ENCODE peak calls at places on chromosomes 11 and 22, in ten cellular contexts. P is sigmoid colon, H is transverse colon, Y is H1, V is HCT116, B is stomach, Q is prostate gland, L is HepG2, N is spleen, X is breast epithelium. T is an unnamed sample. For H3K4me1, the result is how much of the 10 kb centered on the place peaks cover.

GRCh38 chr11:125110996-125111340 is 458 bp downstream of the TMEM218 start:
- DNase-seq in P (no peak), H (peak), Y (no peak), V (no peak), B (no peak), Q (no peak), L (peak), N (no peak), X (no peak), T (no peak)

GRCh38 chr22:42280836-42281235 is 10.4 kb upstream of the TCF20 start:
- DNase-seq in P (peak), H (no peak), Y (no peak), V (no peak), B (no peak), Q (no peak), L (no peak), N (peak), X (no peak), T (no peak)

GRCh38 chr11:103651341-103651998 is 385.0 kb upstream of the DDI1 start:
- DNase-seq in P (no peak), H (no peak), Y (no peak), V (no peak), B (no peak), Q (no peak), L (no peak), N (no peak), X (no peak), T (no peak)

GRCh38 chr11:134512791-134513538 is 100.9 kb upstream of the B3GAT1 start:
- DNase-seq in P (peak), H (no peak), Y (no peak), V (no peak), B (peak), Q (no peak), L (no peak), N (no peak), X (no peak), T (no peak)

GRCh38 chr11:126113963-126114362 is 51.3 kb upstream of the CDON start:
- DNase-seq in P (peak), H (no peak), Y (no peak), V (no peak), B (no peak), Q (no peak), L (no peak), N (peak), X (no peak), T (no peak)

GRCh38 chr11:66002648-66003225 is 434 bp downstream of the BANF1 start:
- DNase-seq in P (peak), H (peak), Y (no peak), V (no peak), B (peak), Q (peak), L (peak), N (no peak), X (peak), T (no peak)

GRCh38 chr11:22792497-22792896 is 37.1 kb downstream of the SVIP start:
- DNase-seq in P (no peak), H (no peak), Y (no peak), V (peak), B (no peak), Q (no peak), L (peak), N (no peak), X (peak), T (no peak)

GRCh38 chr11:78381867-78382266 is 35.8 kb downstream of the GAB2 start:
- DNase-seq in P (no peak), H (no peak), Y (no peak), V (no peak), B (no peak), Q (no peak), L (no peak), N (no peak), X (no peak), T (no peak)

GRCh38 chr22:28581020-28581419 is 98.6 kb downstream of the TTC28 start:
- DNase-seq in P (no peak), H (no peak), Y (no peak), V (no peak), B (no peak), Q (no peak), L (no peak), N (no peak), X (no peak), T (no peak)

GRCh38 chr22:19820880-19821522 is 33.7 kb downstream of the GNB1L start:
- DNase-seq in P (peak), H (no peak), Y (peak), V (no peak), B (peak), Q (no peak), L (no peak), N (peak), X (peak), T (no peak)

GRCh38 chr22:19663286-19663815 is 51.0 kb upstream of the SEPTIN5 start:
- DNase-seq in P (no peak), H (peak), Y (no peak), V (no peak), B (peak), Q (no peak), L (no peak), N (peak), X (peak), T (no peak)

GRCh38 chr11:45724145-45724544 is 58.7 kb upstream of the CHST1 start:
- DNase-seq in P (no peak), H (no peak), Y (no peak), V (no peak), B (no peak), Q (no peak), L (no peak), N (no peak), X (no peak), T (no peak)

GRCh38 chr11:35786918-35787557 is 124.5 kb downstream of the TRIM44 start:
- DNase-seq in P (no peak), H (no peak), Y (no peak), V (no peak), B (no peak), Q (no peak), L (no peak), N (no peak), X (no peak), T (no peak)

GRCh38 chr11:95134491-95134890 is 44.8 kb downstream of the ENDOD1 start:
- DNase-seq in P (no peak), H (no peak), Y (no peak), V (no peak), B (no peak), Q (peak), L (no peak), N (no peak), X (peak), T (no peak)

GRCh38 chr11:114259551-114259983 is 36.6 kb upstream of the NNMT start:
- DNase-seq in P (peak), H (no peak), Y (no peak), V (no peak), B (no peak), Q (no peak), L (no peak), N (no peak), X (no peak), T (no peak)

GRCh38 chr11:131583823-131584222 is 213.4 kb downstream of the NTM start:
- DNase-seq in P (no peak), H (no peak), Y (no peak), V (no peak), B (no peak), Q (no peak), L (no peak), N (no peak), X (no peak), T (no peak)

GRCh38 chr22:43796567-43796966 is 15.5 kb downstream of the EFCAB6 start:
- DNase-seq in P (no peak), H (no peak), Y (no peak), V (peak), B (no peak), Q (no peak), L (no peak), N (no peak), X (no peak), T (peak)

GRCh38 chr11:70667767-70668166 is 269.4 kb downstream of the CTTN start:
- DNase-seq in P (no peak), H (no peak), Y (no peak), V (no peak), B (no peak), Q (no peak), L (peak), N (no peak), X (no peak), T (no peak)

GRCh38 chr22:23235425-23235824 is 55.1 kb downstream of the BCR start:
- DNase-seq in P (no peak), H (no peak), Y (no peak), V (no peak), B (no peak), Q (no peak), L (no peak), N (no peak), X (no peak), T (no peak)

GRCh38 chr11:93288767-93289166 is 41.8 kb upstream of the DEUP1 start:
- DNase-seq in P (no peak), H (no peak), Y (no peak), V (no peak), B (no peak), Q (no peak), L (no peak), N (no peak), X (no peak), T (no peak)

GRCh38 chr11:87322570-87322969 is 284.8 kb downstream of the TMEM135 start:
- DNase-seq in P (no peak), H (no peak), Y (no peak), V (no peak), B (no peak), Q (no peak), L (no peak), N (no peak), X (no peak), T (no peak)

GRCh38 chr11:65426839-65427690 is 4.5 kb downstream of the NEAT1 start:
- DNase-seq in P (peak), H (peak), Y (no peak), V (peak), B (peak), Q (peak), L (no peak), N (peak), X (peak), T (no peak)

GRCh38 chr22:31488346-31488883 is 1.2 kb downstream of the EIF4ENIF1 start:
- DNase-seq in P (no peak), H (no peak), Y (no peak), V (no peak), B (no peak), Q (no peak), L (no peak), N (no peak), X (no peak), T (no peak)

GRCh38 chr22:38272373-38273134 is at the start of gene TMEM184B:
- DNase-seq in P (peak), H (peak), Y (peak), V (peak), B (peak), Q (peak), L (no peak), N (peak), X (peak), T (no peak)

GRCh38 chr11:75479598-75479986 is 46.1 kb downstream of the GDPD5 start:
- DNase-seq in P (no peak), H (no peak), Y (no peak), V (no peak), B (no peak), Q (peak), L (no peak), N (no peak), X (no peak), T (no peak)

GRCh38 chr11:66562275-66562674 is 6.1 kb downstream of the CTSF start:
- DNase-seq in P (no peak), H (no peak), Y (no peak), V (no peak), B (no peak), Q (no peak), L (no peak), N (no peak), X (no peak), T (no peak)

GRCh38 chr11:79150966-79151365 is 289.9 kb downstream of the TENM4 start:
- DNase-seq in P (no peak), H (no peak), Y (no peak), V (no peak), B (no peak), Q (no peak), L (no peak), N (no peak), X (no peak), T (no peak)

GRCh38 chr22:35648066-35649025 is at the start of gene APOL6:
- DNase-seq in P (peak), H (peak), Y (peak), V (no peak), B (peak), Q (peak), L (peak), N (peak), X (no peak), T (peak)

GRCh38 chr22:39215430-39216142 is 29.2 kb downstream of the PDGFB start:
- DNase-seq in P (peak), H (no peak), Y (peak), V (peak), B (no peak), Q (no peak), L (no peak), N (peak), X (no peak), T (no peak)

GRCh38 chr22:49793296-49793695 is 34.4 kb downstream of the BRD1 start:
- DNase-seq in P (no peak), H (no peak), Y (no peak), V (no peak), B (no peak), Q (peak), L (no peak), N (no peak), X (peak), T (no peak)
- H3K4me1 ChIP-seq in P (half or more), H (under half), Y (under half), V (under half), B (half or more), Q (under half), L (under half), N (under half), X (under half), T (half or more)

GRCh38 chr11:110600322-110600721 is 111.9 kb downstream of the ARHGAP20 start:
- DNase-seq in P (no peak), H (no peak), Y (no peak), V (no peak), B (no peak), Q (no peak), L (no peak), N (peak), X (no peak), T (no peak)

GRCh38 chr11:110601941-110602340 is 110.3 kb downstream of the ARHGAP20 start:
- DNase-seq in P (no peak), H (no peak), Y (no peak), V (no peak), B (no peak), Q (no peak), L (no peak), N (no peak), X (no peak), T (no peak)

GRCh38 chr11:110598725-110599124 is 113.5 kb downstream of the ARHGAP20 start:
- DNase-seq in P (peak), H (no peak), Y (no peak), V (no peak), B (no peak), Q (no peak), L (no peak), N (no peak), X (no peak), T (no peak)

DNA sequence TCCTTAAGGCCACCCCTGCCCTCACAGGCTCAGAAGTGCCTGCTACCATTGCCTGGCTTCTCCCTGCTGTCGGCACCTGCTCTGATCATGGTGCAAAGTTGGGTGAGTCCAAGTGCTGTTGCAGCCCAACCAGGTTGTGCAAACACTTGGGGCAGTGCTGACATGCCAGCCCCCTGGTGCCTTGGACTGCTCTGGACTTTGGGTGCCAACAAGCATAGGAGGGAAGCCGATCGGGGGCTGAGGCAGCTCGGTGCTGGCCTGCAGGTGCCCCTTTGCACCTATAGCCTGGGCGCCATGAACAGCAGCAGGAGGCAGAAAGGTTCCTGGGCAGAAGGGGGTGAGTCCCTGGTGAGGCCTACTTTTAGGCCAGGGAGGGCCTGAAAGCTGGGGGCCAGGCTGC is 113.0 kb downstream of the ARHGAP20 start:
- DNase-seq in P (no peak), H (no peak), Y (no peak), V (no peak), B (no peak), Q (no peak), L (no peak), N (peak), X (no peak), T (no peak)
- TF ChIP-seq POLR2A in P (no peak), H (no peak), Y (no peak), V (no peak), B (no peak), Q (no peak), L (no peak), N (no peak), X (no peak), T (no peak)

GRCh38 chr11:13687271-13687670 is 18.8 kb downstream of the FAR1 start:
- DNase-seq in P (no peak), H (no peak), Y (no peak), V (no peak), B (no peak), Q (no peak), L (no peak), N (no peak), X (no peak), T (no peak)
- TF ChIP-seq POLR2AphosphoS5 in P (no peak), H (no peak), Y (no peak), V (no peak), B (no peak), Q (no peak), L (no peak), N (no peak), X (no peak), T (no peak)

GRCh38 chr11:47111318-47111804 is 65.3 kb downstream of the ARFGAP2 start:
- DNase-seq in P (no peak), H (no peak), Y (no peak), V (no peak), B (no peak), Q (no peak), L (no peak), N (no peak), X (no peak), T (no peak)
- H3K4me1 ChIP-seq in P (under half), H (under half), Y (under half), V (under half), B (under half), Q (under half), L (under half), N (under half), X (under half), T (under half)

GRCh38 chr22:30021881-30022619 is 58.2 kb upstream of the HORMAD2 start:
- DNase-seq in P (no peak), H (no peak), Y (no peak), V (no peak), B (peak), Q (peak), L (no peak), N (no peak), X (no peak), T (no peak)
- TF ChIP-seq POLR2A in P (no peak), H (no peak), Y (no peak), V (no peak), B (no peak), Q (no peak), L (no peak), N (no peak), X (no peak), T (no peak)

DNA sequence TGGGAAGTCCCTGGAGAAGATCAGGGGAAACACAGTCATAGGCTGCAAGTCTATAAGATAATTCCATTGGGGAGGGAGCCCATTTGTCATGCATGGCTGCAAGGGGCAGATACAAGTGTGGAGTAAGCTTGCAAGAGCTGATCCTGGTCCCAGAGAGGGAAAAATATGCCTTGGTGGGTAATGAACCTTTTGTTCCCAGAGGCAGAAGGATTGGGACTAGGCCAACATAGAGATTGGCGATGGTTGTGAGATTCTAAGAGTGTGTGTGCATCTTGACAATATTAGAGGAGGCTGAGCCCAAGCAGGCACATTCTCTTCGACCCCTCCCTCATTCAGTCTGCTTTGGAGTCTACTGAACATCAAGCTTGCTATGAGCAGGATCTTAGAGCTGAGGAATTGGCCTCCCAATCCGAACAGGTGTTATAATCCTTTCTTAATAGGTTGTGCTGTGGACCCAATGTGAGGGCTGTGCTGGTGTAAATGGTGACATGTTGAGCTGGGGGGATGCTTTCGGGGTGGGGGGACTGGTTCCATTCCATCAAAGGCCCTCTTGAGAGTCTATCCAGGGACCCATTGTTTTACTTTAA is 18.4 kb downstream of the MIAT start:
- DNase-seq in P (no peak), H (no peak), Y (no peak), V (no peak), B (no peak), Q (no peak), L (no peak), N (no peak), X (no peak), T (no peak)
- TF ChIP-seq POLR2AphosphoS5 in P (no peak), H (no peak), Y (no peak), V (no peak), B (no peak), Q (no peak), L (no peak), N (no peak), X (no peak), T (no peak)

GRCh38 chr11:1858154-1858553 is 5.3 kb downstream of the LSP1 start:
- DNase-seq in P (no peak), H (no peak), Y (no peak), V (no peak), B (no peak), Q (no peak), L (no peak), N (peak), X (no peak), T (no peak)

GRCh38 chr11:1856306-1857005 is 3.6 kb downstream of the LSP1 start:
- DNase-seq in P (no peak), H (no peak), Y (no peak), V (no peak), B (no peak), Q (no peak), L (no peak), N (peak), X (no peak), T (no peak)

GRCh38 chr11:1857064-1857463 is 4.2 kb downstream of the LSP1 start:
- DNase-seq in P (no peak), H (no peak), Y (no peak), V (no peak), B (no peak), Q (no peak), L (no peak), N (peak), X (no peak), T (no peak)

GRCh38 chr11:1860108-1860507 is 7.2 kb downstream of the LSP1 start:
- DNase-seq in P (no peak), H (no peak), Y (no peak), V (no peak), B (no peak), Q (no peak), L (no peak), N (no peak), X (no peak), T (no peak)

DNA sequence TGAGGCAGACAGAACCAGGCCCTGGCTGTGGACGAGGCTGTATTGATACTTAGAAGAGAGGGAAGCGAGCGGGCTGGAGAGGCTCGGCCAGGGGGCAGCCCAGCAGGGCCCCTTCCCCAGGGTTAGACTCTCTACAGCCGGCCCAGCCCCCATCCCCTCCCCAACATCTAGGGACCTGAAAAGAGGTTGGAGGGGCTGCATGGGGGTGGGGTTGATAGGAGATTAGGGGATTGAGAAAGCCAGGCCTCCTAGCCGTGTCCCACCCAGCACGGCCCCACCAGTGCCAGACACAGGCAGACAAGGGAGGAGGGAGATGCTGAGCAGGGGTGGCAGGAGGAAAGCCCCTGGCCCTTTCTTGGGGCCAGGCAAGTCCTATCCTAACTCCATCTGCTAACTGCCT is 5.7 kb downstream of the LSP1 start:
- DNase-seq in P (no peak), H (no peak), Y (no peak), V (no peak), B (no peak), Q (no peak), L (no peak), N (peak), X (no peak), T (no peak)
- H3K4me1 ChIP-seq in P (under half), H (under half), Y (under half), V (under half), B (under half), Q (under half), L (under half), N (half or more), X (under half), T (under half)

DNA sequence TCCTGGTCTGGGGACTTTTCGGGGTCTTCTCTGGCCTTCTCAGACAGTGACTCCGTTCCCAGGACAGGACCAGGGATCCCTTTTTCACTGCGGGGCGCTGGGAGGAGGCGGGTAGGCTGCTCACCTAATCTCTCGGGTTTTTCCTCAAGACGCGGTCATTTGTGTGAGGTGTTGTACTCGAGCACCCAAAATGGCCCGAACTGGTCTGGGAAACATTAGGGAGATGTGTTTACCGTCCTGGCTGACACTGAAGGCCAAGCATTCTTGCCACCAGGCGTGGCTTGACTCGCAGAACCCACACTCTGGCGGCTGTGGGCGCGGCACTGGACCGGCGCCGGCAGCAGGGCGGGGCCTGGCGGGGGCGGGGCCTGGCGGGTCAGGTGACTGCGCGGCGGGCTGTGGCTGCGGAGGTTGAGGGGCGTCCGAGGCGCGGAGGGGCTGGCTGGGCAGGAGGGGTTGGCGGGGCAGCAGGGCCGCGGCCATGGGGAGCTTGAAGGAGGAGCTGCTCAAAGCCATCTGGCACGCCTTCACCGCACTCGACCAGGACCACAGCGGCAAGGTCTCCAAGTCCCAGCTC is at the start of gene SWAP70:
- DNase-seq in P (peak), H (peak), Y (peak), V (peak), B (peak), Q (peak), L (peak), N (peak), X (peak), T (peak)
- TF ChIP-seq POLR2A in P (peak), H (peak), Y (peak), V (peak), B (no peak), Q (peak), L (peak), N (no peak), X (peak), T (peak)